ENCODE peak calls at places on chromosomes 12 and 14, in nine cellular contexts. One of them, this sample, is unnamed.

GRCh38 chr12:43740511-43741100 is 18.0 kb downstream of the PUS7L start:
- DNase-seq in progenitor cell of endocrine pancreas: no peak
- DNase-seq in sigmoid colon: no peak
- DNase-seq in astrocyte of the spinal cord: no peak
- DNase-seq in stomach: no peak
- DNase-seq in colonic mucosa: no peak
- DNase-seq in left lung: no peak
- DNase-seq in tibial nerve: no peak
- DNase-seq in tibial artery: no peak
- DNase-seq in this sample: no peak

GRCh38 chr14:23539209-23539866 is 12.2 kb downstream of the ZFHX2 start:
- DNase-seq in progenitor cell of endocrine pancreas: peak
- DNase-seq in sigmoid colon: no peak
- DNase-seq in astrocyte of the spinal cord: peak
- DNase-seq in stomach: no peak
- DNase-seq in colonic mucosa: no peak
- DNase-seq in left lung: peak
- DNase-seq in tibial nerve: no peak
- DNase-seq in tibial artery: no peak
- DNase-seq in this sample: no peak

GRCh38 chr14:35068238-35069012 is 22.4 kb downstream of the FAM177A1 start:
- DNase-seq in progenitor cell of endocrine pancreas: no peak
- DNase-seq in sigmoid colon: no peak
- DNase-seq in astrocyte of the spinal cord: no peak
- DNase-seq in stomach: no peak
- DNase-seq in colonic mucosa: peak
- DNase-seq in left lung: no peak
- DNase-seq in tibial nerve: no peak
- DNase-seq in tibial artery: no peak
- DNase-seq in this sample: no peak

GRCh38 chr12:461425-461824 is 1.7 kb downstream of the B4GALNT3 start:
- DNase-seq in progenitor cell of endocrine pancreas: no peak
- DNase-seq in sigmoid colon: no peak
- DNase-seq in astrocyte of the spinal cord: no peak
- DNase-seq in stomach: no peak
- DNase-seq in colonic mucosa: peak
- DNase-seq in left lung: no peak
- DNase-seq in tibial nerve: no peak
- DNase-seq in tibial artery: no peak
- DNase-seq in this sample: no peak

GRCh38 chr12:53098354-53098981 is 1.0 kb downstream of the IGFBP6 start:
- DNase-seq in progenitor cell of endocrine pancreas: no peak
- DNase-seq in sigmoid colon: peak
- DNase-seq in astrocyte of the spinal cord: peak
- DNase-seq in stomach: peak
- DNase-seq in colonic mucosa: peak
- DNase-seq in left lung: no peak
- DNase-seq in tibial nerve: no peak
- DNase-seq in tibial artery: peak
- DNase-seq in this sample: no peak

GRCh38 chr12:58930770-58931324 is 10.5 kb upstream of the LRIG3 start:
- DNase-seq in progenitor cell of endocrine pancreas: no peak
- DNase-seq in sigmoid colon: no peak
- DNase-seq in astrocyte of the spinal cord: no peak
- DNase-seq in stomach: no peak
- DNase-seq in colonic mucosa: no peak
- DNase-seq in left lung: no peak
- DNase-seq in tibial nerve: no peak
- DNase-seq in tibial artery: no peak
- DNase-seq in this sample: no peak

GRCh38 chr12:7376196-7376595 is 67.8 kb downstream of the CD163L1 start:
- DNase-seq in progenitor cell of endocrine pancreas: no peak
- DNase-seq in sigmoid colon: no peak
- DNase-seq in astrocyte of the spinal cord: no peak
- DNase-seq in stomach: no peak
- DNase-seq in colonic mucosa: no peak
- DNase-seq in left lung: no peak
- DNase-seq in tibial nerve: no peak
- DNase-seq in tibial artery: no peak
- DNase-seq in this sample: no peak

GRCh38 chr12:122834921-122835692 is at the start of gene HIP1R:
- DNase-seq in progenitor cell of endocrine pancreas: peak
- DNase-seq in sigmoid colon: peak
- DNase-seq in astrocyte of the spinal cord: peak
- DNase-seq in stomach: peak
- DNase-seq in colonic mucosa: peak
- DNase-seq in left lung: peak
- DNase-seq in tibial nerve: no peak
- DNase-seq in tibial artery: peak
- DNase-seq in this sample: no peak

GRCh38 chr12:54161481-54162437 is 27.0 kb downstream of the SMUG1 start:
- DNase-seq in progenitor cell of endocrine pancreas: no peak
- DNase-seq in sigmoid colon: no peak
- DNase-seq in astrocyte of the spinal cord: no peak
- DNase-seq in stomach: no peak
- DNase-seq in colonic mucosa: no peak
- DNase-seq in left lung: no peak
- DNase-seq in tibial nerve: no peak
- DNase-seq in tibial artery: no peak
- DNase-seq in this sample: no peak

GRCh38 chr14:71237556-71237955 is 330.3 kb downstream of the PCNX1 start:
- DNase-seq in progenitor cell of endocrine pancreas: no peak
- DNase-seq in sigmoid colon: no peak
- DNase-seq in astrocyte of the spinal cord: no peak
- DNase-seq in stomach: no peak
- DNase-seq in colonic mucosa: no peak
- DNase-seq in left lung: no peak
- DNase-seq in tibial nerve: no peak
- DNase-seq in tibial artery: no peak
- DNase-seq in this sample: no peak

GRCh38 chr12:13980548-13981295 is 680 bp downstream of the GRIN2B start:
- DNase-seq in progenitor cell of endocrine pancreas: peak
- DNase-seq in sigmoid colon: no peak
- DNase-seq in astrocyte of the spinal cord: no peak
- DNase-seq in stomach: no peak
- DNase-seq in colonic mucosa: no peak
- DNase-seq in left lung: peak
- DNase-seq in tibial nerve: no peak
- DNase-seq in tibial artery: no peak
- DNase-seq in this sample: no peak

GRCh38 chr12:124004233-124004875 is 31.3 kb downstream of the ZNF664 start:
- DNase-seq in progenitor cell of endocrine pancreas: no peak
- DNase-seq in sigmoid colon: no peak
- DNase-seq in astrocyte of the spinal cord: no peak
- DNase-seq in stomach: no peak
- DNase-seq in colonic mucosa: no peak
- DNase-seq in left lung: no peak
- DNase-seq in tibial nerve: no peak
- DNase-seq in tibial artery: no peak
- DNase-seq in this sample: no peak

GRCh38 chr12:88816201-88816600 is 235.9 kb upstream of the KITLG start:
- DNase-seq in progenitor cell of endocrine pancreas: no peak
- DNase-seq in sigmoid colon: no peak
- DNase-seq in astrocyte of the spinal cord: peak
- DNase-seq in stomach: no peak
- DNase-seq in colonic mucosa: no peak
- DNase-seq in left lung: no peak
- DNase-seq in tibial nerve: no peak
- DNase-seq in tibial artery: no peak
- DNase-seq in this sample: no peak

GRCh38 chr12:46751173-46751572 is 74.6 kb downstream of the SLC38A4 start:
- DNase-seq in progenitor cell of endocrine pancreas: no peak
- DNase-seq in sigmoid colon: no peak
- DNase-seq in astrocyte of the spinal cord: no peak
- DNase-seq in stomach: no peak
- DNase-seq in colonic mucosa: no peak
- DNase-seq in left lung: no peak
- DNase-seq in tibial nerve: no peak
- DNase-seq in tibial artery: no peak
- DNase-seq in this sample: no peak

GRCh38 chr12:44000309-44000952 is 164.6 kb downstream of the TMEM117 start:
- DNase-seq in progenitor cell of endocrine pancreas: peak
- DNase-seq in sigmoid colon: no peak
- DNase-seq in astrocyte of the spinal cord: peak
- DNase-seq in stomach: no peak
- DNase-seq in colonic mucosa: peak
- DNase-seq in left lung: no peak
- DNase-seq in tibial nerve: no peak
- DNase-seq in tibial artery: no peak
- DNase-seq in this sample: no peak

GRCh38 chr12:22312336-22312735 is 22.2 kb downstream of the ST8SIA1 start:
- DNase-seq in progenitor cell of endocrine pancreas: no peak
- DNase-seq in sigmoid colon: no peak
- DNase-seq in astrocyte of the spinal cord: peak
- DNase-seq in stomach: no peak
- DNase-seq in colonic mucosa: peak
- DNase-seq in left lung: no peak
- DNase-seq in tibial nerve: peak
- DNase-seq in tibial artery: no peak
- DNase-seq in this sample: no peak

GRCh38 chr12:1845427-1845826 is 25.1 kb downstream of the LRTM2 start:
- DNase-seq in progenitor cell of endocrine pancreas: no peak
- DNase-seq in sigmoid colon: peak
- DNase-seq in astrocyte of the spinal cord: no peak
- DNase-seq in stomach: no peak
- DNase-seq in colonic mucosa: no peak
- DNase-seq in left lung: no peak
- DNase-seq in tibial nerve: peak
- DNase-seq in tibial artery: peak
- DNase-seq in this sample: no peak

GRCh38 chr12:53267309-53268008 is 640 bp upstream of the ESPL1 start:
- DNase-seq in progenitor cell of endocrine pancreas: no peak
- DNase-seq in sigmoid colon: no peak
- DNase-seq in astrocyte of the spinal cord: no peak
- DNase-seq in stomach: no peak
- DNase-seq in colonic mucosa: peak
- DNase-seq in left lung: peak
- DNase-seq in tibial nerve: no peak
- DNase-seq in tibial artery: no peak
- DNase-seq in this sample: no peak

DNA sequence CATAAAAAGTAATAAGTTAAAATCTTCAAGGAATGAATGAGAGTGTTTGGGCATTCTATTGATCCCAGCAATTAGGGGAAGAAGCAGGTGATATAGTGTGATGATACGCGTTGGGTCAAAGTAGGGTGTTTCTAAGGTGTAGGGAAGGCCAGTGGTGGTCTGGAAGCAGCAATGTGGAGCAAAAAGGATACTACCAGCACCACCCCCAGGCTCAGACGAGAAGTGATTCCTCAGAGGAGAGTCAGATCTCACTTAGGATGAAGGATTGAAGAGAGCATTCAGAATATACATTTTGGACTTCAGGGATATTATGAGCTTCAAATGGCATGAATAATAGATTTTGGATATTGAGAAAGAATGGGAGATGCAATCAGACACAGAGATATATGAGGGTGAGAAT is 497.6 kb downstream of the RMST start:
- DNase-seq in progenitor cell of endocrine pancreas: no peak
- DNase-seq in sigmoid colon: no peak
- DNase-seq in astrocyte of the spinal cord: no peak
- DNase-seq in stomach: no peak
- DNase-seq in colonic mucosa: no peak
- DNase-seq in left lung: no peak
- DNase-seq in tibial nerve: no peak
- DNase-seq in tibial artery: no peak
- DNase-seq in this sample: no peak
- TF ChIP-seq CTCF in progenitor cell of endocrine pancreas: no peak
- TF ChIP-seq CTCF in sigmoid colon: no peak
- TF ChIP-seq CTCF in astrocyte of the spinal cord: no peak
- TF ChIP-seq CTCF in stomach: no peak
- TF ChIP-seq CTCF in colonic mucosa: no peak
- TF ChIP-seq CTCF in left lung: no peak
- TF ChIP-seq CTCF in tibial nerve: no peak
- TF ChIP-seq CTCF in tibial artery: no peak
- TF ChIP-seq CTCF in this sample: no peak

GRCh38 chr14:103149847-103150246 is 26.6 kb downstream of the TNFAIP2 start:
- DNase-seq in progenitor cell of endocrine pancreas: no peak
- DNase-seq in sigmoid colon: no peak
- DNase-seq in astrocyte of the spinal cord: no peak
- DNase-seq in stomach: no peak
- DNase-seq in colonic mucosa: no peak
- DNase-seq in left lung: no peak
- DNase-seq in tibial nerve: no peak
- DNase-seq in tibial artery: no peak
- DNase-seq in this sample: no peak
- TF ChIP-seq CTCF in progenitor cell of endocrine pancreas: no peak
- TF ChIP-seq CTCF in sigmoid colon: no peak
- TF ChIP-seq CTCF in astrocyte of the spinal cord: no peak
- TF ChIP-seq CTCF in stomach: no peak
- TF ChIP-seq CTCF in colonic mucosa: no peak
- TF ChIP-seq CTCF in left lung: no peak
- TF ChIP-seq CTCF in tibial nerve: no peak
- TF ChIP-seq CTCF in tibial artery: no peak
- TF ChIP-seq CTCF in this sample: no peak

GRCh38 chr12:109432842-109433304 is 44.2 kb downstream of the KCTD10 start:
- DNase-seq in progenitor cell of endocrine pancreas: peak
- DNase-seq in sigmoid colon: peak
- DNase-seq in astrocyte of the spinal cord: peak
- DNase-seq in stomach: peak
- DNase-seq in colonic mucosa: peak
- DNase-seq in left lung: peak
- DNase-seq in tibial nerve: peak
- DNase-seq in tibial artery: peak
- DNase-seq in this sample: peak

GRCh38 chr12:109432431-109432830 is 44.7 kb downstream of the KCTD10 start:
- DNase-seq in progenitor cell of endocrine pancreas: no peak
- DNase-seq in sigmoid colon: no peak
- DNase-seq in astrocyte of the spinal cord: no peak
- DNase-seq in stomach: no peak
- DNase-seq in colonic mucosa: no peak
- DNase-seq in left lung: no peak
- DNase-seq in tibial nerve: no peak
- DNase-seq in tibial artery: no peak
- DNase-seq in this sample: no peak

GRCh38 chr12:109434556-109434955 is 42.5 kb downstream of the KCTD10 start:
- DNase-seq in progenitor cell of endocrine pancreas: no peak
- DNase-seq in sigmoid colon: no peak
- DNase-seq in astrocyte of the spinal cord: no peak
- DNase-seq in stomach: no peak
- DNase-seq in colonic mucosa: no peak
- DNase-seq in left lung: no peak
- DNase-seq in tibial nerve: no peak
- DNase-seq in tibial artery: no peak
- DNase-seq in this sample: no peak

GRCh38 chr12:109435428-109436180 is 41.5 kb downstream of the KCTD10 start:
- DNase-seq in progenitor cell of endocrine pancreas: no peak
- DNase-seq in sigmoid colon: no peak
- DNase-seq in astrocyte of the spinal cord: no peak
- DNase-seq in stomach: no peak
- DNase-seq in colonic mucosa: no peak
- DNase-seq in left lung: no peak
- DNase-seq in tibial nerve: no peak
- DNase-seq in tibial artery: no peak
- DNase-seq in this sample: no peak

GRCh38 chr12:109433618-109434017 is 43.5 kb downstream of the KCTD10 start:
- DNase-seq in progenitor cell of endocrine pancreas: no peak
- DNase-seq in sigmoid colon: no peak
- DNase-seq in astrocyte of the spinal cord: no peak
- DNase-seq in stomach: no peak
- DNase-seq in colonic mucosa: no peak
- DNase-seq in left lung: no peak
- DNase-seq in tibial nerve: no peak
- DNase-seq in tibial artery: no peak
- DNase-seq in this sample: no peak
- TF ChIP-seq CTCF in progenitor cell of endocrine pancreas: peak
- TF ChIP-seq CTCF in sigmoid colon: no peak
- TF ChIP-seq CTCF in astrocyte of the spinal cord: peak
- TF ChIP-seq CTCF in stomach: no peak
- TF ChIP-seq CTCF in colonic mucosa: no peak
- TF ChIP-seq CTCF in left lung: no peak
- TF ChIP-seq CTCF in tibial nerve: no peak
- TF ChIP-seq CTCF in tibial artery: peak
- TF ChIP-seq CTCF in this sample: peak

GRCh38 chr12:17028348-17028747 is 422.4 kb upstream of the LMO3 start:
- DNase-seq in progenitor cell of endocrine pancreas: no peak
- DNase-seq in sigmoid colon: no peak
- DNase-seq in astrocyte of the spinal cord: no peak
- DNase-seq in stomach: no peak
- DNase-seq in colonic mucosa: no peak
- DNase-seq in left lung: no peak
- DNase-seq in tibial nerve: no peak
- DNase-seq in tibial artery: no peak
- DNase-seq in this sample: no peak
- TF ChIP-seq CTCF in progenitor cell of endocrine pancreas: peak
- TF ChIP-seq CTCF in sigmoid colon: no peak
- TF ChIP-seq CTCF in astrocyte of the spinal cord: no peak
- TF ChIP-seq CTCF in stomach: no peak
- TF ChIP-seq CTCF in colonic mucosa: no peak
- TF ChIP-seq CTCF in left lung: no peak
- TF ChIP-seq CTCF in tibial nerve: no peak
- TF ChIP-seq CTCF in tibial artery: no peak
- TF ChIP-seq CTCF in this sample: no peak